ENCODE peak calls at places on chromosome 11, in six cellular contexts. I is body of pancreas, M is tibial nerve, F is endothelial cell of umbilical vein, N is GM12878, H is sigmoid colon. S is an unnamed sample.

GRCh38 chr11:66015094-66015881 is 3.5 kb downstream of the CST6 start:
- DNase-seq in I (no peak), M (no peak), F (peak), N (no peak), H (no peak), S (no peak)

GRCh38 chr11:133896642-133897330 is 51.5 kb upstream of the SPATA19 start:
- DNase-seq in I (no peak), M (no peak), F (no peak), N (no peak), H (peak), S (no peak)

GRCh38 chr11:13962562-13963168 is at the start of gene SPON1:
- DNase-seq in I (peak), M (no peak), F (peak), N (no peak), H (peak), S (peak)

GRCh38 chr11:87281496-87281895 is 243.8 kb downstream of the TMEM135 start:
- DNase-seq in I (no peak), M (peak), F (peak), N (no peak), H (no peak), S (peak)

GRCh38 chr11:74849525-74850391 is 99.1 kb downstream of the XRRA1 start:
- DNase-seq in I (no peak), M (no peak), F (no peak), N (no peak), H (no peak), S (no peak)

GRCh38 chr11:130865091-130865771 is 51.0 kb downstream of the SNX19 start:
- DNase-seq in I (no peak), M (no peak), F (no peak), N (no peak), H (no peak), S (peak)

GRCh38 chr11:27228232-27228631 is 134.8 kb downstream of the CCDC34 start:
- DNase-seq in I (no peak), M (no peak), F (no peak), N (no peak), H (no peak), S (no peak)

GRCh38 chr11:35282226-35282882 is 137.0 kb downstream of the SLC1A2 start:
- DNase-seq in I (no peak), M (no peak), F (no peak), N (no peak), H (no peak), S (no peak)

GRCh38 chr11:68160100-68160695 is 39.0 kb upstream of the CHKA start:
- DNase-seq in I (no peak), M (no peak), F (no peak), N (no peak), H (no peak), S (no peak)

DNA sequence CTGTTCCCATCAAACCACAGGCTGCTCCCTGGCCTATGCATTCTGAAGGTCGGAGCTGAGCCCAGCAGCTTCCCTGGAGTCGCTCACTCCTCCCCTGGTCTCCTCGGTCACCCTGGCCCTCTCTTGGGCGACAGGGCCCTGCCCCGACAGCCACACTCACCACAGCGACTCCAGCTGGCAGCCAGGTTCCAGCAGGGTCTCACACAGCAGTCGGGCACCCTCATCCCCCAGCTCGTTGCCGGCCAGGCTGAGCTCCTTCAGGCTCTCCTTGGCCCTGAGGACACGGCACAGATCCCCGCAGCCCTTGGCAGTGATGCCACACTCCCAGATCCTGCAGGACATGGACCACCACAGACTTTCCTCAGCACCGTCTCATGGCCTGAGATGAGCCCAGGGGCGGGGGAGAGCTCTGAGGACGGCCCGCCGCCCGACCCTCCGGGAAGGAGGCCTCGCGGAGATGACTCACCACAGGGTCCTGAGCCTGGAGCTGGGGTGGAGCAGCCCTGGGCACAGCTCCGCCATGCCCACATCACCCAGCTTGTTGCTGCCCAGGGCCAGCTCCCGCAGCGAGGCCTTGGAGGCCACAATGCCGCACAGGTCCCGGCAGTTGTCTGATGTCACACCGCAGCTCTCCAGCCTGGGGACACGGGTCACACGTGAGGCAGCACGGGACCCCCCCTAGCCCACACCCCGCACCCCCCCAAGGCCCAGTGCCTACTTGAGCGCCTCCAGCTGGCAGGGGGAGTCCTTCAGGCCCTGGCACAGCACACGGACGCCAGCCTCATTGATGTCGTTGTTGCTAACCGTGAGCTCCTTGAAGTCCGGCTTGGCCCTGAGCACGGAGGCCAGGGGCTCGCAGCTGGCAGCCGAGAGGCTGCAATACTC is 8.5 kb downstream of the RNH1 start:
- DNase-seq in I (no peak), M (no peak), F (no peak), N (no peak), H (no peak), S (no peak)
- TF ChIP-seq POLR2A in I (no peak), M (no peak), F (no peak), N (peak), H (no peak), S (no peak)

DNA sequence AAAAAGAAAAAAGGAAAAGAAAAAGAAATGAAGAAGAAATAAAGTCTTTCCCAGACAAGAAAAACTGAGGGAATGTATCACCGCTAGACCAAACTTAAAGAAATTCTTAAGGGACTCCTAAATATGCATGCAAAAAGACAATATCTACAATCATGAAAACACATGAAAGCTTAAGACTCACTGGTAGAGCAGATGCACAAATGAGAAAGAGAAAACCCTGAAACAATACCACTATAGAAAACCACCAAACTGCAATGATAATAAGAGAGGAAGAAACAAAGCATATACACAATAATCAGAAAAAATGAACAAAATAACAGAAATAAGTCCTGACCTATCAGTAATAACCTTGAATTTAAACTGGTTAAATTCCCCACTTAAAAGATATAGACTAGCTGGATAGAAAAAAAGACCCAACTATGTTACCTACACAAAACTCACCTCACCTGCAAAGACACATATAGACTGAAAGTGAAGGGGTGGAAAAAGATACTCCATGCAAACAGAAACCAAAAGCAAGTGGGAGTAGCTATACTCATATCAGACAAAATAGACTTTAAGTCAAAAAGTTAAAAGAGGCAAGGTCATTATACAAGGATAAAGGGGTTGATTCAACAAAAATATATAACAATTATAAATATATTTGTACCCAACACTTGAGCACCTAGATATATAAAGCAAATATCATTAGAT is 61.3 kb upstream of the NARS2 start:
- DNase-seq in I (no peak), M (no peak), F (no peak), N (no peak), H (no peak), S (no peak)
- TF ChIP-seq POLR2A in I (no peak), M (no peak), F (no peak), N (no peak), H (no peak), S (no peak)

DNA sequence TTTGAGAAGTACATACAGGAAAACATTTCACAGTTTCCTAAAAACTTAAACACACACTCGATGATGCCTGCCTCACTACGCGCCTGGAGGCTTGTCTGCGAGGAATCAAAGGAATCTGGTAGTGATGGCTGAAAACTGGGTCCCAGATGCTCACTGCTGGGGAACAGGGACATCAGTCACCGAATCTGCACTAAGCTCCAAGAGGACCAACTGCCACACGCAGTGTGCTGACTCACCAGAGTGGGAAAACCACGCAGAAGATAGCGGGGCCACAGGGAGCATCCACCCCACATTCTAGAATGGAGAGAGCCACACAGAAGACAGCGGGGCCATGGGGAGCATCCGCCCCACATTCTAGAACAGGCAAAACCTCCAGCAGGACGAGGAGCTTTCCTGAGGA is 24.3 kb upstream of the MOB2 start:
- DNase-seq in I (no peak), M (no peak), F (no peak), N (no peak), H (no peak), S (no peak)
- TF ChIP-seq POLR2A in I (no peak), M (no peak), F (no peak), N (no peak), H (no peak), S (no peak)

GRCh38 chr11:64206457-64207246 is at the start of gene FERMT3:
- DNase-seq in I (no peak), M (peak), F (no peak), N (peak), H (no peak), S (peak)
- TF ChIP-seq POLR2A in I (peak), M (no peak), F (peak), N (peak), H (no peak), S (peak)

GRCh38 chr11:110296226-110297081 is at the start of gene RDX:
- DNase-seq in I (peak), M (peak), F (peak), N (no peak), H (peak), S (peak)
- TF ChIP-seq POLR2A in I (peak), M (no peak), F (peak), N (peak), H (no peak), S (peak)

GRCh38 chr11:64743591-64744543 is at the start of gene RASGRP2:
- DNase-seq in I (peak), M (peak), F (peak), N (no peak), H (peak), S (peak)
- TF ChIP-seq POLR2A in I (no peak), M (no peak), F (no peak), N (no peak), H (no peak), S (no peak)

GRCh38 chr11:10693509-10694071 is at the start of gene IRAG1:
- DNase-seq in I (peak), M (no peak), F (no peak), N (no peak), H (peak), S (no peak)
- TF ChIP-seq POLR2A in I (peak), M (no peak), F (no peak), N (no peak), H (peak), S (no peak)

DNA sequence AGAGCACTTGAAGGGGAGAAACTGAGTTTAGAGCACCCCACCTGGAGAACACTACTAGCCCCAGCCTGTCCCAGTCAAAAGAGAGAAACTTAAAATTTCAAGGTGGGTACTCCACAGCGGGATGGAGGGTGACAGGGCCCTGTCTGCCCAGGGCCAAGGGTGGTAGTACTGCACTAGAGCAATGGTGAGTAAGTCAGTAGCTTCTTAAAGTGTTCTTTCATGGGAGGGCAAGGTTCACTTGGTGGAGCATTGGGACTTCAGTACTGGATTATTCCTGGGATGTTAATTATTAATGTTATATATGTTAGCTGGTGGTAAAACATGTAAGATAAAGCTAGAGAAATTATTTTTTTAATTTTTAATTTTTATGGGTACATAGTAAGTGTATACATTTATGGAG is 28.5 kb upstream of the AQP11 start:
- DNase-seq in I (no peak), M (no peak), F (no peak), N (no peak), H (no peak), S (no peak)
- TF ChIP-seq POLR2A in I (no peak), M (no peak), F (no peak), N (no peak), H (no peak), S (no peak)

DNA sequence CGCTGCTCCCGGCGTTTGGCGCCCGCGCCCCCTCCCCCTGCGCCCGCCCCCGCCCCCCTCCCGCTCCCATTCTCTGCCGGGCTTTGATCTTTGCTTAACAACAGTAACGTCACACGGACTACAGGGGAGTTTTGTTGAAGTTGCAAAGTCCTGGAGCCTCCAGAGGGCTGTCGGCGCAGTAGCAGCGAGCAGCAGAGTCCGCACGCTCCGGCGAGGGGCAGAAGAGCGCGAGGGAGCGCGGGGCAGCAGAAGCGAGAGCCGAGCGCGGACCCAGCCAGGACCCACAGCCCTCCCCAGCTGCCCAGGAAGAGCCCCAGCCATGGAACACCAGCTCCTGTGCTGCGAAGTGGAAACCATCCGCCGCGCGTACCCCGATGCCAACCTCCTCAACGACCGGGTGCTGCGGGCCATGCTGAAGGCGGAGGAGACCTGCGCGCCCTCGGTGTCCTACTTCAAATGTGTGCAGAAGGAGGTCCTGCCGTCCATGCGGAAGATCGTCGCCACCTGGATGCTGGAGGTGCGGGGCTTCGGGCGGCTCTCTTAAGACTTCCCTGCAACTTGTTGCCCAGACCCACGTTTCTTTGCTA is at the start of gene CCND1:
- DNase-seq in I (peak), M (peak), F (peak), N (no peak), H (peak), S (no peak)
- TF ChIP-seq POLR2A in I (peak), M (peak), F (peak), N (peak), H (peak), S (no peak)